ENCODE peak calls at places on chromosomes 12 and 14, in five cellular contexts. One of them, this sample, is unnamed.

GRCh38 chr12:64673490-64674169 is 63.3 kb downstream of the RASSF3 start:
- DNase-seq in esophagus muscularis mucosa: no peak
- DNase-seq in mucosa of descending colon: no peak
- DNase-seq in CD8-positive, alpha-beta T cell: no peak
- DNase-seq in H9: no peak
- DNase-seq in this sample: no peak

GRCh38 chr14:55881577-55882241 is 236.5 kb upstream of the PELI2 start:
- DNase-seq in esophagus muscularis mucosa: peak; percentile 77
- DNase-seq in mucosa of descending colon: no peak
- DNase-seq in CD8-positive, alpha-beta T cell: no peak
- DNase-seq in H9: peak; percentile 69
- DNase-seq in this sample: no peak

GRCh38 chr12:120211904-120212283 is 11.0 kb upstream of the RPLP0 start:
- DNase-seq in esophagus muscularis mucosa: no peak
- DNase-seq in mucosa of descending colon: no peak
- DNase-seq in CD8-positive, alpha-beta T cell: no peak
- DNase-seq in H9: no peak
- DNase-seq in this sample: no peak

GRCh38 chr12:54463484-54463883 is 9.9 kb downstream of the GTSF1 start:
- DNase-seq in esophagus muscularis mucosa: no peak
- DNase-seq in mucosa of descending colon: no peak
- DNase-seq in CD8-positive, alpha-beta T cell: no peak
- DNase-seq in H9: no peak
- DNase-seq in this sample: no peak

GRCh38 chr12:124100572-124101178 is 127.7 kb downstream of the ZNF664 start:
- DNase-seq in esophagus muscularis mucosa: no peak
- DNase-seq in mucosa of descending colon: no peak
- DNase-seq in CD8-positive, alpha-beta T cell: no peak
- DNase-seq in H9: no peak
- DNase-seq in this sample: no peak

GRCh38 chr14:67602071-67602470 is 2.0 kb upstream of the PIGH start:
- DNase-seq in esophagus muscularis mucosa: no peak
- DNase-seq in mucosa of descending colon: no peak
- DNase-seq in CD8-positive, alpha-beta T cell: no peak
- DNase-seq in H9: no peak
- DNase-seq in this sample: no peak

GRCh38 chr12:1474059-1474537 is 120.3 kb downstream of the FBXL14 start:
- DNase-seq in esophagus muscularis mucosa: no peak
- DNase-seq in mucosa of descending colon: no peak
- DNase-seq in CD8-positive, alpha-beta T cell: no peak
- DNase-seq in H9: no peak
- DNase-seq in this sample: no peak

GRCh38 chr12:632102-632696 is 31.0 kb downstream of the NINJ2 start:
- DNase-seq in esophagus muscularis mucosa: no peak
- DNase-seq in mucosa of descending colon: no peak
- DNase-seq in CD8-positive, alpha-beta T cell: no peak
- DNase-seq in H9: peak; percentile 54
- DNase-seq in this sample: no peak

GRCh38 chr14:96585672-96586013 is 83.5 kb downstream of the PAPOLA start:
- DNase-seq in esophagus muscularis mucosa: no peak
- DNase-seq in mucosa of descending colon: no peak
- DNase-seq in CD8-positive, alpha-beta T cell: no peak
- DNase-seq in H9: no peak
- DNase-seq in this sample: no peak

GRCh38 chr14:73607241-73607640 is 5.1 kb upstream of the ACOT6 start:
- DNase-seq in esophagus muscularis mucosa: no peak
- DNase-seq in mucosa of descending colon: no peak
- DNase-seq in CD8-positive, alpha-beta T cell: no peak
- DNase-seq in H9: no peak
- DNase-seq in this sample: no peak

GRCh38 chr12:63922446-63922845 is 77.9 kb downstream of the SRGAP1 start:
- DNase-seq in esophagus muscularis mucosa: no peak
- DNase-seq in mucosa of descending colon: no peak
- DNase-seq in CD8-positive, alpha-beta T cell: no peak
- DNase-seq in H9: no peak
- DNase-seq in this sample: no peak

GRCh38 chr14:46999661-47000060 is 348.1 kb upstream of the RPL10L start:
- DNase-seq in esophagus muscularis mucosa: no peak
- DNase-seq in mucosa of descending colon: no peak
- DNase-seq in CD8-positive, alpha-beta T cell: no peak
- DNase-seq in H9: no peak
- DNase-seq in this sample: no peak

GRCh38 chr12:54723653-54724256 is 75.6 kb upstream of the DCD start:
- DNase-seq in esophagus muscularis mucosa: no peak
- DNase-seq in mucosa of descending colon: peak; percentile 10
- DNase-seq in CD8-positive, alpha-beta T cell: no peak
- DNase-seq in H9: peak; percentile 46
- DNase-seq in this sample: no peak

GRCh38 chr12:132395908-132396305 is 66.5 kb upstream of the GALNT9 start:
- DNase-seq in esophagus muscularis mucosa: no peak
- DNase-seq in mucosa of descending colon: no peak
- DNase-seq in CD8-positive, alpha-beta T cell: no peak
- DNase-seq in H9: no peak
- DNase-seq in this sample: no peak

GRCh38 chr14:81161088-81161487 is 59.7 kb downstream of the GTF2A1 start:
- DNase-seq in esophagus muscularis mucosa: no peak
- DNase-seq in mucosa of descending colon: no peak
- DNase-seq in CD8-positive, alpha-beta T cell: no peak
- DNase-seq in H9: no peak
- DNase-seq in this sample: no peak

GRCh38 chr12:6950944-6951540 is at the start of gene PTPN6:
- DNase-seq in esophagus muscularis mucosa: no peak
- DNase-seq in mucosa of descending colon: peak; percentile 58
- DNase-seq in CD8-positive, alpha-beta T cell: peak; percentile 62
- DNase-seq in H9: no peak
- DNase-seq in this sample: peak; percentile 70

GRCh38 chr12:6946920-6947374 is 3.1 kb downstream of the C12orf57 start:
- DNase-seq in esophagus muscularis mucosa: no peak
- DNase-seq in mucosa of descending colon: no peak
- DNase-seq in CD8-positive, alpha-beta T cell: no peak
- DNase-seq in H9: no peak
- DNase-seq in this sample: no peak

GRCh38 chr12:6947615-6948014 is 3.5 kb upstream of the PTPN6 start:
- DNase-seq in esophagus muscularis mucosa: no peak
- DNase-seq in mucosa of descending colon: no peak
- DNase-seq in CD8-positive, alpha-beta T cell: no peak
- DNase-seq in H9: no peak
- DNase-seq in this sample: no peak

GRCh38 chr12:6950401-6950801 is 755 bp upstream of the PTPN6 start:
- DNase-seq in esophagus muscularis mucosa: no peak
- DNase-seq in mucosa of descending colon: no peak
- DNase-seq in CD8-positive, alpha-beta T cell: no peak
- DNase-seq in H9: no peak
- DNase-seq in this sample: no peak

DNA sequence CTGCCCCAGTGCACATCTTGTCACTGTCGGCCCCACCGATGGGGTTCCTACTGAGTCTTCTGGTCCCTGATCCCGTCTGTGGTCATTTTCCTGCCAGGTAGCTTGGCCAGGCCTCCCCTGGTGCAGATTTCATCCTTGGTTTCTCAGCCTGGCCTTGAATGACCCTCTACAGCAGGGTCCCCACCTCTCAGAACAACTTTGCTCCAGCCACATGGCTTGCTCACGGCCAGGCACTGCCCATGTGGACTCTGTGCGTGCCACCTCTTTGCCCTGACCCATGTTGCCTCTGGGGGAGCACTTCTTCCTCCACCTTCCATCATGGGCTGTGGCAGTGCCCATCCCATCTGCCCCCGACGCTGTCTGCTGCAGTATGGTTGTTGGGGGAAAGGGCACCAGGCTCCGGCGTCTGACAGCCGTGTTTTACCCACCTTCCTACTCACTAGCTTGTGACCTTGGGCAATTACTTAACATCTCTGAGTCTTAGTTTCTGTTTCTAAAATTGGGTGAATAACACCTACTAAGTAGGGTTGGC is 2.0 kb upstream of the PTPN6 start:
- DNase-seq in esophagus muscularis mucosa: no peak
- DNase-seq in mucosa of descending colon: no peak
- DNase-seq in CD8-positive, alpha-beta T cell: no peak
- DNase-seq in H9: no peak
- DNase-seq in this sample: no peak
- TF ChIP-seq CTCF in esophagus muscularis mucosa: no peak
- TF ChIP-seq CTCF in mucosa of descending colon: no peak
- TF ChIP-seq CTCF in CD8-positive, alpha-beta T cell: no peak
- TF ChIP-seq CTCF in H9: peak; percentile 21
- TF ChIP-seq CTCF in this sample: no peak

DNA sequence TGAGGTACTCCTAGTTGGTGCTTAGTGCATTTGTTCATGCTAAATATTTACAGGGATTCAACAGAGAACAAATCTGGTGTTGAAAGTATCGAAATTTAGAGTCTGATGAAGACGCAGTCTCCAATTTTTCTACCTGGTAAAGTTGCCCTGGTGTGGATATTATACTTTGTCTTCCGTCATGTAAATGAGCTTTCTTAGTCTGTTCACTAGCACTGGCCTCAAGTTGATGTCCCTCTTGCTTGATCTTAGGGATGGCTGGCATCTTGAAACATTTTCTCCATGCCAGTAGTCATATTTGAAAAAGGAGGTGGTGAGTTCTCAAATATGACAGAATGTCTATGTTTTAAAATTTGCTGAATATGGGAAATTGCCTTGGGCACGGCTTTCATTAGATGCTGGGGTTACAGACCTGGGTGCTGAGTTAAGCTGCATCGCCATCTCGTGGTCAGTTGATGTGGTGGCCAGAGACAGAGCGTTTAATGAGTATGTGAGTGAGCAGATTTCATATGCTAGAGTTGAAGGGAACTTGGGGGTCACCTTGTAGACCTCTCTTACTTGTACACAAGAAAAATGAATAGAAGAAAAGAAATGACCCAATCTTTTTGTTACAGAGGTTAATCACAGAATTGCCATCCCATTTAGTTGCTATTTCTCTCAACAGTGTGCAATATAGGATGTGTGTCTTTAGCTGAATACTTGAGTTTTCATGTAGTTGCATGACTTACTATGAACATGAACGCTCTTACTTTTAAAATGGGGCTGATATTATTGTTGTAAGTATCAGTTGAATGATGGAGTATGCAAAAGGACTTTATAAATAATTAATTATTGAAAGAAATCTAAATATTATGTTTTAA is 172.8 kb upstream of the DCN start:
- DNase-seq in esophagus muscularis mucosa: no peak
- DNase-seq in mucosa of descending colon: peak; percentile 83
- DNase-seq in CD8-positive, alpha-beta T cell: peak; percentile 4
- DNase-seq in H9: peak; percentile 69
- DNase-seq in this sample: no peak
- TF ChIP-seq CTCF in esophagus muscularis mucosa: peak; percentile 81
- TF ChIP-seq CTCF in mucosa of descending colon: peak; percentile 71
- TF ChIP-seq CTCF in CD8-positive, alpha-beta T cell: peak; percentile 58
- TF ChIP-seq CTCF in H9: peak; percentile 87
- TF ChIP-seq CTCF in this sample: no peak

GRCh38 chr12:29024117-29024516 is 125.0 kb upstream of the FAR2 start:
- DNase-seq in esophagus muscularis mucosa: no peak
- DNase-seq in mucosa of descending colon: no peak
- DNase-seq in CD8-positive, alpha-beta T cell: no peak
- DNase-seq in H9: no peak
- DNase-seq in this sample: no peak
- TF ChIP-seq CTCF in esophagus muscularis mucosa: no peak
- TF ChIP-seq CTCF in mucosa of descending colon: no peak
- TF ChIP-seq CTCF in CD8-positive, alpha-beta T cell: no peak
- TF ChIP-seq CTCF in H9: peak; percentile 53
- TF ChIP-seq CTCF in this sample: no peak

GRCh38 chr12:81639196-81639595 is 120.0 kb downstream of the PPFIA2 start:
- DNase-seq in esophagus muscularis mucosa: no peak
- DNase-seq in mucosa of descending colon: no peak
- DNase-seq in CD8-positive, alpha-beta T cell: no peak
- DNase-seq in H9: no peak
- DNase-seq in this sample: no peak

DNA sequence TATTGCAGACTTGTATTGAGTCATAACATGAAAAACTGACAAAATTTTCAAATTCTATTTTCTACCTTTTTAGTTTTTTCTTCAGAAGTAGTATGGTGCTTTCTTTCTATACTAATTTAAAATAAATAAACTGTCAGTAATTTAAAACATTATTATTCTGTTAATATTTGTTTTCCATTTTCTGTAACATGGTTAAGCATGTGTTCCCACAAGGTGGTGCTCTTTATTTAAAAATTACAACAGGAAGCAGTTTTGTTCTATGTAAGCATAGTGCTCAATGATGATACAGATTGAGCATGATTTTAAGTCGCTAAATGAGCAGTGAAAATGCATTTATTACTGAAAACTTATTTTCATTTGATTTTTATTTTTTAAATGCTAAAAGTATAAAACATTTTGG is 114.6 kb downstream of the PPFIA2 start:
- DNase-seq in esophagus muscularis mucosa: no peak
- DNase-seq in mucosa of descending colon: peak; percentile 9
- DNase-seq in CD8-positive, alpha-beta T cell: no peak
- DNase-seq in H9: no peak
- DNase-seq in this sample: no peak
- TF ChIP-seq CTCF in esophagus muscularis mucosa: peak; percentile 53
- TF ChIP-seq CTCF in mucosa of descending colon: no peak
- TF ChIP-seq CTCF in CD8-positive, alpha-beta T cell: peak; percentile 70
- TF ChIP-seq CTCF in H9: peak; percentile 79
- TF ChIP-seq CTCF in this sample: no peak

GRCh38 chr14:91311284-91311662 is 66.8 kb upstream of the GPR68 start:
- DNase-seq in esophagus muscularis mucosa: no peak
- DNase-seq in mucosa of descending colon: peak; percentile 59
- DNase-seq in CD8-positive, alpha-beta T cell: peak; percentile 55
- DNase-seq in H9: no peak
- DNase-seq in this sample: no peak
- TF ChIP-seq CTCF in esophagus muscularis mucosa: no peak
- TF ChIP-seq CTCF in mucosa of descending colon: no peak
- TF ChIP-seq CTCF in CD8-positive, alpha-beta T cell: no peak
- TF ChIP-seq CTCF in H9: no peak
- TF ChIP-seq CTCF in this sample: no peak

DNA sequence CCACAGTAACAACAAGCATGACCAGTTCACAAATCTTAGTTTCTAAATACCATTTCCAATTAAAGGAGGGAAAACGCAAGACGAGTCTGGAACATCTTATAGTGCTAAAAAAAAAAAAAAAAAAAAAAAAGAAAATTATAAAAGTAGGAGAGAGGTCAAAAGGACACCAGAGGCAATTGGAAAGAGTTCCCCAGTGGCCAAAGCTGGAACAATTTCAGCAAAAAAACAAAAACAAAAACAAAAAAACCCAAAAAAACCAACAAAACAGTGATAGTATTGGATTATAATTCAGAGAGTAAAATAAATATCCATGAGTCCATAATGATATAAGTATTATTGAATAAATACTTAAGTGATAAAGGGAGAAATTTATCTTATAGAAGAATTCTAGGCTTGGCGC is 10.3 kb upstream of the NAP1L1 start:
- DNase-seq in esophagus muscularis mucosa: no peak
- DNase-seq in mucosa of descending colon: no peak
- DNase-seq in CD8-positive, alpha-beta T cell: no peak
- DNase-seq in H9: no peak
- DNase-seq in this sample: no peak
- TF ChIP-seq CTCF in esophagus muscularis mucosa: no peak
- TF ChIP-seq CTCF in mucosa of descending colon: no peak
- TF ChIP-seq CTCF in CD8-positive, alpha-beta T cell: no peak
- TF ChIP-seq CTCF in H9: peak; percentile 34
- TF ChIP-seq CTCF in this sample: no peak

This sample was measured in activated B cell treated with CpG ODN at 0.5 μM for 24 hours.